ENCODE peak calls at places on chromosomes 12 and 14, in eight cellular contexts. F, L, U, J, T, G, V and O are unnamed samples.

GRCh38 chr12:4272014-4272975 is 1.3 kb upstream of the CCND2 start:
- DNase-seq in F (peak), L (peak), U (peak), J (peak), T (peak), G (peak), V (peak), O (peak)

GRCh38 chr12:48542300-48542928 is 17.0 kb downstream of the OR8S1 start:
- DNase-seq in F (peak), L (no peak), U (peak), J (peak), T (peak), G (peak), V (no peak), O (no peak)

GRCh38 chr12:116037941-116038837 is 239.3 kb downstream of the MED13L start:
- DNase-seq in F (peak), L (no peak), U (no peak), J (no peak), T (no peak), G (peak), V (no peak), O (no peak)

GRCh38 chr12:107654866-107655265 is 30.7 kb upstream of the PWP1 start:
- DNase-seq in F (no peak), L (no peak), U (no peak), J (no peak), T (no peak), G (no peak), V (no peak), O (no peak)

GRCh38 chr12:110906088-110906487 is 14.3 kb downstream of the MYL2 start:
- DNase-seq in F (no peak), L (no peak), U (no peak), J (no peak), T (no peak), G (no peak), V (no peak), O (no peak)

GRCh38 chr12:32522322-32523221 is 123.2 kb downstream of the FGD4 start:
- DNase-seq in F (peak), L (peak), U (no peak), J (no peak), T (no peak), G (no peak), V (no peak), O (no peak)

GRCh38 chr12:51270067-51270846 is at the start of gene SMAGP:
- DNase-seq in F (peak), L (no peak), U (peak), J (peak), T (peak), G (peak), V (no peak), O (peak)

GRCh38 chr12:132427177-132427725 is 62.7 kb upstream of the FBRSL1 start:
- DNase-seq in F (no peak), L (no peak), U (no peak), J (no peak), T (no peak), G (no peak), V (no peak), O (no peak)

GRCh38 chr12:16175893-16176292 is 101.6 kb downstream of the SLC15A5 start:
- DNase-seq in F (no peak), L (no peak), U (no peak), J (no peak), T (no peak), G (no peak), V (no peak), O (no peak)

GRCh38 chr14:67241416-67242362 is at the start of gene PALS1:
- DNase-seq in F (peak), L (peak), U (no peak), J (no peak), T (no peak), G (peak), V (no peak), O (no peak)

GRCh38 chr12:109626378-109627115 is 53.0 kb downstream of the MVK start:
- DNase-seq in F (no peak), L (no peak), U (no peak), J (no peak), T (no peak), G (no peak), V (no peak), O (no peak)

GRCh38 chr12:3697311-3697870 is 55.5 kb downstream of the CRACR2A start:
- DNase-seq in F (peak), L (no peak), U (no peak), J (no peak), T (no peak), G (peak), V (no peak), O (no peak)

GRCh38 chr14:35046751-35047536 is 872 bp downstream of the FAM177A1 start:
- DNase-seq in F (peak), L (no peak), U (no peak), J (no peak), T (no peak), G (peak), V (peak), O (no peak)

GRCh38 chr14:93008381-93008780 is 85.4 kb downstream of the CHGA start:
- DNase-seq in F (peak), L (no peak), U (no peak), J (no peak), T (no peak), G (peak), V (no peak), O (no peak)

GRCh38 chr12:90829044-90829443 is 125.9 kb downstream of the CCER1 start:
- DNase-seq in F (no peak), L (no peak), U (no peak), J (no peak), T (no peak), G (no peak), V (no peak), O (no peak)

GRCh38 chr12:46458500-46459106 is 86.0 kb upstream of the SLC38A2 start:
- DNase-seq in F (no peak), L (no peak), U (no peak), J (no peak), T (no peak), G (no peak), V (no peak), O (no peak)

GRCh38 chr12:105835505-105835904 is 303.2 kb downstream of the NUAK1 start:
- DNase-seq in F (no peak), L (no peak), U (no peak), J (no peak), T (no peak), G (no peak), V (no peak), O (no peak)

GRCh38 chr12:76085159-76085868 is 829 bp upstream of the NAP1L1 start:
- DNase-seq in F (peak), L (peak), U (peak), J (peak), T (peak), G (peak), V (no peak), O (peak)

GRCh38 chr12:32399373-32400113 is at the start of gene FGD4:
- DNase-seq in F (peak), L (peak), U (peak), J (peak), T (peak), G (peak), V (no peak), O (peak)

GRCh38 chr12:253116-253831 is 9.4 kb downstream of the SLC6A13 start:
- DNase-seq in F (no peak), L (no peak), U (no peak), J (no peak), T (no peak), G (no peak), V (no peak), O (no peak)

GRCh38 chr14:79573486-79573885 is 637.8 kb downstream of the DIO2 start:
- DNase-seq in F (peak), L (no peak), U (no peak), J (no peak), T (no peak), G (peak), V (no peak), O (no peak)

GRCh38 chr12:91877022-91877421 is 268.6 kb downstream of the BTG1 start:
- DNase-seq in F (peak), L (no peak), U (peak), J (peak), T (peak), G (peak), V (peak), O (peak)

GRCh38 chr12:95790912-95791849 is 617 bp upstream of the NTN4 start:
- DNase-seq in F (peak), L (no peak), U (peak), J (peak), T (no peak), G (peak), V (no peak), O (no peak)

GRCh38 chr14:51035611-51036192 is 59.2 kb downstream of the TRIM9 start:
- DNase-seq in F (peak), L (no peak), U (no peak), J (no peak), T (no peak), G (no peak), V (no peak), O (no peak)

GRCh38 chr14:93113678-93114067 is 2.1 kb downstream of the ITPK1 start:
- DNase-seq in F (no peak), L (no peak), U (no peak), J (no peak), T (no peak), G (no peak), V (no peak), O (no peak)

GRCh38 chr14:102528441-102529170 is 19.0 kb upstream of the ANKRD9 start:
- DNase-seq in F (no peak), L (no peak), U (no peak), J (no peak), T (no peak), G (no peak), V (no peak), O (no peak)

GRCh38 chr14:106652494-106652893 is 1126.1 kb downstream of the TMEM121 start:
- DNase-seq in F (no peak), L (no peak), U (no peak), J (no peak), T (no peak), G (no peak), V (no peak), O (no peak)

GRCh38 chr12:121128908-121129704 is 3.6 kb upstream of the P2RX7 start:
- DNase-seq in F (peak), L (peak), U (peak), J (peak), T (peak), G (peak), V (peak), O (peak)

GRCh38 chr14:76768201-76768656 is 7.0 kb downstream of the VASH1 start:
- DNase-seq in F (no peak), L (peak), U (peak), J (peak), T (peak), G (no peak), V (no peak), O (peak)

GRCh38 chr14:75879031-75879430 is 102.8 kb downstream of the TGFB3 start:
- DNase-seq in F (peak), L (no peak), U (no peak), J (no peak), T (no peak), G (peak), V (no peak), O (no peak)

GRCh38 chr12:4939418-4940023 is 29.8 kb downstream of the KCNA1 start:
- DNase-seq in F (no peak), L (no peak), U (no peak), J (no peak), T (no peak), G (no peak), V (no peak), O (no peak)

GRCh38 chr12:92444763-92445162 is 258.0 kb upstream of the PLEKHG7 start:
- DNase-seq in F (no peak), L (no peak), U (no peak), J (no peak), T (no peak), G (no peak), V (no peak), O (no peak)

GRCh38 chr14:93173943-93174395 is 10.7 kb downstream of the MOAP1 start:
- DNase-seq in F (peak), L (no peak), U (no peak), J (no peak), T (no peak), G (peak), V (no peak), O (no peak)

GRCh38 chr14:93686313-93686712 is 102.0 kb downstream of the PRIMA1 start:
- DNase-seq in F (no peak), L (no peak), U (no peak), J (no peak), T (no peak), G (no peak), V (no peak), O (no peak)